ENCODE peak calls at places on chromosomes 4 and X, in ten cellular contexts. One of them, this sample, is unnamed.

GRCh38 chrX:136529795-136530194 is 2.2 kb upstream of the VGLL1 start:
- DNase-seq in RKO: no peak
- DNase-seq in Right ventricle myocardium superior: no peak
- DNase-seq in ecto neural progenitor cell: no peak
- DNase-seq in RPMI7951: no peak
- DNase-seq in CD8-positive, alpha-beta T cell: no peak
- DNase-seq in left lung: no peak
- DNase-seq in tibial artery: no peak
- DNase-seq in NCI-H774: no peak
- DNase-seq in T-helper 2 cell: no peak
- DNase-seq in this sample: no peak

GRCh38 chrX:31265383-31265782 is 193.5 kb upstream of the FTHL17 start:
- DNase-seq in RKO: no peak
- DNase-seq in Right ventricle myocardium superior: no peak
- DNase-seq in ecto neural progenitor cell: no peak
- DNase-seq in RPMI7951: no peak
- DNase-seq in CD8-positive, alpha-beta T cell: no peak
- DNase-seq in left lung: no peak
- DNase-seq in tibial artery: no peak
- DNase-seq in NCI-H774: no peak
- DNase-seq in T-helper 2 cell: no peak
- DNase-seq in this sample: no peak

GRCh38 chrX:10648608-10649007 is 28.2 kb upstream of the MID1 start:
- DNase-seq in RKO: no peak
- DNase-seq in Right ventricle myocardium superior: no peak
- DNase-seq in ecto neural progenitor cell: no peak
- DNase-seq in RPMI7951: peak; percentile 44
- DNase-seq in CD8-positive, alpha-beta T cell: no peak
- DNase-seq in left lung: no peak
- DNase-seq in tibial artery: no peak
- DNase-seq in NCI-H774: no peak
- DNase-seq in T-helper 2 cell: no peak
- DNase-seq in this sample: no peak

GRCh38 chrX:77668391-77669237 is 117.4 kb downstream of the ATRX start:
- DNase-seq in RKO: peak; percentile 70
- DNase-seq in Right ventricle myocardium superior: no peak
- DNase-seq in ecto neural progenitor cell: no peak
- DNase-seq in RPMI7951: peak; percentile 55
- DNase-seq in CD8-positive, alpha-beta T cell: no peak
- DNase-seq in left lung: no peak
- DNase-seq in tibial artery: no peak
- DNase-seq in NCI-H774: no peak
- DNase-seq in T-helper 2 cell: no peak
- DNase-seq in this sample: no peak

GRCh38 chr4:73303711-73304110 is 45.1 kb upstream of the ANKRD17 start:
- DNase-seq in RKO: no peak
- DNase-seq in Right ventricle myocardium superior: no peak
- DNase-seq in ecto neural progenitor cell: no peak
- DNase-seq in RPMI7951: no peak
- DNase-seq in CD8-positive, alpha-beta T cell: no peak
- DNase-seq in left lung: no peak
- DNase-seq in tibial artery: no peak
- DNase-seq in NCI-H774: no peak
- DNase-seq in T-helper 2 cell: no peak
- DNase-seq in this sample: no peak

GRCh38 chrX:115966920-115967319 is 203.6 kb upstream of the AGTR2 start:
- DNase-seq in RKO: peak; percentile 30
- DNase-seq in Right ventricle myocardium superior: no peak
- DNase-seq in ecto neural progenitor cell: no peak
- DNase-seq in RPMI7951: no peak
- DNase-seq in CD8-positive, alpha-beta T cell: no peak
- DNase-seq in left lung: no peak
- DNase-seq in tibial artery: no peak
- DNase-seq in NCI-H774: no peak
- DNase-seq in T-helper 2 cell: no peak
- DNase-seq in this sample: no peak

GRCh38 chrX:72107841-72108590 is 23.7 kb downstream of the RTL5 start:
- DNase-seq in RKO: no peak
- DNase-seq in Right ventricle myocardium superior: no peak
- DNase-seq in ecto neural progenitor cell: no peak
- DNase-seq in RPMI7951: no peak
- DNase-seq in CD8-positive, alpha-beta T cell: no peak
- DNase-seq in left lung: no peak
- DNase-seq in tibial artery: no peak
- DNase-seq in NCI-H774: no peak
- DNase-seq in T-helper 2 cell: no peak
- DNase-seq in this sample: no peak

GRCh38 chrX:76428243-76429130 is 977 bp downstream of the MAGEE1 start:
- DNase-seq in RKO: no peak
- DNase-seq in Right ventricle myocardium superior: peak; percentile 39
- DNase-seq in ecto neural progenitor cell: peak; percentile 47
- DNase-seq in RPMI7951: no peak
- DNase-seq in CD8-positive, alpha-beta T cell: peak; percentile 16
- DNase-seq in left lung: peak; percentile 33
- DNase-seq in tibial artery: no peak
- DNase-seq in NCI-H774: no peak
- DNase-seq in T-helper 2 cell: peak; percentile 51
- DNase-seq in this sample: no peak

GRCh38 chr4:130026185-130026584 is 930.2 kb downstream of the C4orf33 start:
- DNase-seq in RKO: no peak
- DNase-seq in Right ventricle myocardium superior: no peak
- DNase-seq in ecto neural progenitor cell: peak; percentile 56
- DNase-seq in RPMI7951: no peak
- DNase-seq in CD8-positive, alpha-beta T cell: no peak
- DNase-seq in left lung: no peak
- DNase-seq in tibial artery: no peak
- DNase-seq in NCI-H774: peak; percentile 62
- DNase-seq in T-helper 2 cell: no peak
- DNase-seq in this sample: no peak

GRCh38 chr4:90586799-90587198 is 459.6 kb downstream of the CCSER1 start:
- DNase-seq in RKO: no peak
- DNase-seq in Right ventricle myocardium superior: no peak
- DNase-seq in ecto neural progenitor cell: no peak
- DNase-seq in RPMI7951: no peak
- DNase-seq in CD8-positive, alpha-beta T cell: no peak
- DNase-seq in left lung: no peak
- DNase-seq in tibial artery: no peak
- DNase-seq in NCI-H774: no peak
- DNase-seq in T-helper 2 cell: no peak
- DNase-seq in this sample: no peak

GRCh38 chr4:157221895-157222763 is 1.6 kb downstream of the GRIA2 start:
- DNase-seq in RKO: no peak
- DNase-seq in Right ventricle myocardium superior: no peak
- DNase-seq in ecto neural progenitor cell: peak; percentile 79
- DNase-seq in RPMI7951: peak; percentile 8
- DNase-seq in CD8-positive, alpha-beta T cell: no peak
- DNase-seq in left lung: no peak
- DNase-seq in tibial artery: no peak
- DNase-seq in NCI-H774: peak; percentile 32
- DNase-seq in T-helper 2 cell: no peak
- DNase-seq in this sample: peak; percentile 74

GRCh38 chr4:123430031-123430430 is 33.4 kb downstream of the SPRY1 start:
- DNase-seq in RKO: no peak
- DNase-seq in Right ventricle myocardium superior: no peak
- DNase-seq in ecto neural progenitor cell: no peak
- DNase-seq in RPMI7951: no peak
- DNase-seq in CD8-positive, alpha-beta T cell: no peak
- DNase-seq in left lung: no peak
- DNase-seq in tibial artery: no peak
- DNase-seq in NCI-H774: no peak
- DNase-seq in T-helper 2 cell: no peak
- DNase-seq in this sample: no peak

GRCh38 chr4:172838943-172839342 is 329.7 kb upstream of the GALNT7 start:
- DNase-seq in RKO: no peak
- DNase-seq in Right ventricle myocardium superior: no peak
- DNase-seq in ecto neural progenitor cell: no peak
- DNase-seq in RPMI7951: no peak
- DNase-seq in CD8-positive, alpha-beta T cell: no peak
- DNase-seq in left lung: no peak
- DNase-seq in tibial artery: no peak
- DNase-seq in NCI-H774: no peak
- DNase-seq in T-helper 2 cell: no peak
- DNase-seq in this sample: no peak

GRCh38 chr4:145557720-145558119 is 61.5 kb upstream of the MMAA start:
- DNase-seq in RKO: peak; percentile 50
- DNase-seq in Right ventricle myocardium superior: peak; percentile 50
- DNase-seq in ecto neural progenitor cell: peak; percentile 68
- DNase-seq in RPMI7951: peak; percentile 62
- DNase-seq in CD8-positive, alpha-beta T cell: no peak
- DNase-seq in left lung: peak; percentile 49
- DNase-seq in tibial artery: peak; percentile 41
- DNase-seq in NCI-H774: no peak
- DNase-seq in T-helper 2 cell: peak; percentile 13
- DNase-seq in this sample: peak; percentile 81

GRCh38 chr4:54050214-54050904 is 14.0 kb downstream of the CHIC2 start:
- DNase-seq in RKO: no peak
- DNase-seq in Right ventricle myocardium superior: no peak
- DNase-seq in ecto neural progenitor cell: no peak
- DNase-seq in RPMI7951: peak; percentile 31
- DNase-seq in CD8-positive, alpha-beta T cell: no peak
- DNase-seq in left lung: no peak
- DNase-seq in tibial artery: no peak
- DNase-seq in NCI-H774: no peak
- DNase-seq in T-helper 2 cell: no peak
- DNase-seq in this sample: no peak

GRCh38 chrX:12443534-12444098 is 305.3 kb downstream of the FRMPD4 start:
- DNase-seq in RKO: no peak
- DNase-seq in Right ventricle myocardium superior: no peak
- DNase-seq in ecto neural progenitor cell: no peak
- DNase-seq in RPMI7951: peak; percentile 8
- DNase-seq in CD8-positive, alpha-beta T cell: no peak
- DNase-seq in left lung: no peak
- DNase-seq in tibial artery: no peak
- DNase-seq in NCI-H774: no peak
- DNase-seq in T-helper 2 cell: no peak
- DNase-seq in this sample: no peak